ENCODE peak calls at places on chromosomes 13 and 19, in eight cellular contexts. S is NCI-H2171 treated with DMSO at 0.1 percent for 48 hours; P is brain microvascular endothelial cell; C is T-helper 9 cell; A is activated T-cell treated with anti-CD3 and anti-CD28 coated beads, Interleukin-2, amount 50 U/mL, for 72 hours; H is left cardiac atrium; R is lower leg skin; E is A172. L is an unnamed sample.

GRCh38 chr19:8302357-8302691 is 5.8 kb downstream of the CD320 start:
- DNase-seq in H (peak), C (no peak), R (peak), E (no peak), S (no peak), A (no peak), P (no peak), L (no peak)

GRCh38 chr13:30454991-30455390 is 10.7 kb downstream of the HMGB1 start:
- DNase-seq in E (no peak), H (no peak), S (no peak), C (no peak), A (no peak), R (no peak), P (no peak), L (no peak)

GRCh38 chr13:30652746-30653145 is 35.0 kb downstream of the USPL1 start:
- DNase-seq in R (no peak), A (no peak), E (no peak), S (peak), P (no peak), H (no peak), C (no peak), L (no peak)

GRCh38 chr13:110503979-110504499 is 57.5 kb downstream of the RAB20 start:
- DNase-seq in R (no peak), S (no peak), C (no peak), H (no peak), E (no peak), P (no peak), A (no peak), L (no peak)

GRCh38 chr13:35857769-35858168 is 273.4 kb downstream of the DCLK1 start:
- DNase-seq in E (no peak), A (no peak), H (no peak), C (no peak), P (peak), S (peak), R (no peak), L (no peak)

GRCh38 chr19:31127132-31127967 is 221.9 kb downstream of the TSHZ3 start:
- DNase-seq in A (no peak), E (peak), R (no peak), C (no peak), P (peak), S (no peak), H (no peak), L (no peak)

GRCh38 chr13:38350114-38350617 is 515 bp downstream of the UFM1 start:
- DNase-seq in H (peak), A (peak), P (peak), R (peak), E (no peak), S (peak), C (peak), L (no peak)

GRCh38 chr19:12792853-12793289 is 1.6 kb downstream of the JUNB start:
- DNase-seq in E (no peak), S (peak), R (no peak), H (no peak), A (no peak), C (no peak), P (no peak), L (no peak)